ENCODE peak calls at places on chromosomes 5 and 9, in eight cellular contexts. B is tibial nerve; C is nephron progenitor cell; W is GM10248; I is thyroid gland; S is CD8-positive, alpha-beta T cell; A is PC-9; K is lower leg skin. Z is an unnamed sample.

GRCh38 chr5:128084228-128085167 is 932 bp downstream of the SLC12A2 start:
- DNase-seq in B (no peak), C (peak; percentile 51), W (peak; percentile 52), I (peak; percentile 43), S (peak; percentile 47), A (no peak), K (peak; percentile 85), Z (peak; percentile 39)

GRCh38 chr5:6359941-6360683 is 18.2 kb downstream of the MED10 start:
- DNase-seq in B (no peak), C (no peak), W (no peak), I (no peak), S (no peak), A (no peak), K (peak; percentile 77), Z (no peak)

GRCh38 chr9:109319072-109319630 is 1.7 kb downstream of the EPB41L4B start:
- DNase-seq in B (no peak), C (peak; percentile 43), W (no peak), I (peak; percentile 81), S (no peak), A (no peak), K (no peak), Z (no peak)

GRCh38 chr9:91008568-91008967 is 206.9 kb downstream of the SYK start:
- DNase-seq in B (no peak), C (no peak), W (no peak), I (no peak), S (no peak), A (no peak), K (no peak), Z (no peak)

GRCh38 chr9:121865884-121866283 is 214.4 kb downstream of the DAB2IP start:
- DNase-seq in B (no peak), C (no peak), W (no peak), I (no peak), S (no peak), A (no peak), K (no peak), Z (no peak)

GRCh38 chr9:2613730-2614271 is 7.8 kb upstream of the VLDLR start:
- DNase-seq in B (no peak), C (no peak), W (no peak), I (peak; percentile 57), S (no peak), A (no peak), K (no peak), Z (no peak)

GRCh38 chr5:150176745-150177485 is 10.3 kb downstream of the CDX1 start:
- DNase-seq in B (no peak), C (no peak), W (no peak), I (no peak), S (no peak), A (no peak), K (no peak), Z (no peak)

GRCh38 chr9:4550777-4551476 is 60.7 kb downstream of the SLC1A1 start:
- DNase-seq in B (no peak), C (no peak), W (no peak), I (no peak), S (no peak), A (no peak), K (no peak), Z (no peak)

GRCh38 chr5:58871648-58872242 is 288.9 kb downstream of the RAB3C start:
- DNase-seq in B (peak; percentile 41), C (peak; percentile 48), W (no peak), I (peak; percentile 13), S (no peak), A (peak; percentile 42), K (no peak), Z (no peak)

GRCh38 chr9:15461056-15461455 is 38.4 kb downstream of the SNAPC3 start:
- DNase-seq in B (no peak), C (no peak), W (no peak), I (no peak), S (no peak), A (no peak), K (no peak), Z (no peak)

GRCh38 chr5:168292783-168293696 is 1.6 kb downstream of the WWC1 start:
- DNase-seq in B (no peak), C (no peak), W (no peak), I (no peak), S (no peak), A (no peak), K (no peak), Z (no peak)

GRCh38 chr9:91162784-91163440 is 198.8 kb downstream of the AUH start:
- DNase-seq in B (no peak), C (peak; percentile 20), W (peak; percentile 78), I (no peak), S (peak; percentile 29), A (no peak), K (peak; percentile 87), Z (no peak)

GRCh38 chr5:109334056-109334455 is 75.7 kb downstream of the PJA2 start:
- DNase-seq in B (no peak), C (no peak), W (no peak), I (no peak), S (no peak), A (no peak), K (no peak), Z (no peak)

GRCh38 chr5:131245948-131246347 is 17.9 kb upstream of the CDC42SE2 start:
- DNase-seq in B (no peak), C (no peak), W (no peak), I (no peak), S (no peak), A (no peak), K (no peak), Z (no peak)

GRCh38 chr5:76607353-76607871 is 15.8 kb downstream of the F2RL2 start:
- DNase-seq in B (no peak), C (peak; percentile 6), W (no peak), I (no peak), S (peak; percentile 12), A (no peak), K (no peak), Z (no peak)

GRCh38 chr9:86201474-86202337 is 57.8 kb downstream of the C9orf153 start:
- DNase-seq in B (no peak), C (no peak), W (no peak), I (no peak), S (no peak), A (no peak), K (no peak), Z (no peak)

GRCh38 chr5:100803391-100803790 is 99.7 kb downstream of the ST8SIA4 start:
- DNase-seq in B (no peak), C (no peak), W (no peak), I (no peak), S (no peak), A (no peak), K (no peak), Z (no peak)

GRCh38 chr9:77005216-77005615 is 14.2 kb upstream of the FOXB2 start:
- DNase-seq in B (no peak), C (no peak), W (no peak), I (no peak), S (no peak), A (no peak), K (no peak), Z (no peak)

GRCh38 chr9:87109182-87109581 is 161.9 kb upstream of the GAS1 start:
- DNase-seq in B (peak; percentile 12), C (no peak), W (no peak), I (no peak), S (no peak), A (no peak), K (no peak), Z (no peak)

GRCh38 chr5:74579215-74579614 is 61.3 kb downstream of the ENC1 start:
- DNase-seq in B (no peak), C (no peak), W (peak; percentile 48), I (no peak), S (peak; percentile 21), A (no peak), K (no peak), Z (no peak)

DNA sequence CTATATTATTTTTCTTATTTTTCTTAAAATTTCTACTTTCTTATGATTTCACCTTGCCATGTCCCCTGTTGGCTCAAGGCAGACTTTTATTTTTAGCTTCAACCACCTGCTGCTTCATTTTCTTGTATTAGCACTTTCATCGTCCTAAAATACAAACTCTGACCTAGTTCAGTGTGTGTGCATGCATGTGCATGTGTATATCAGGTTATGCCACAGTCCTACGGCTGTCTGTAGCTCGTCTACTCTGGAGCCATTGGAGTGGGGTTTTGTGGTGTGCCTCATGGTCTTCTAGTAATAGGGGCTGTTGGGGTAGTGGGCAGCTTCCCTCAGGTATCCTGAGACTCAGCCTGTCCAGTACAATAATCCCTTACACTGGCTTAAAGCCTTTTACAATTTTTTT is 13.4 kb upstream of the SPINK1 start:
- DNase-seq in B (no peak), C (no peak), W (no peak), I (no peak), S (no peak), A (no peak), K (no peak), Z (no peak)
- TF ChIP-seq CTCF in B (no peak), C (no peak), W (no peak), I (no peak), S (no peak), A (no peak), K (no peak), Z (no peak)

DNA sequence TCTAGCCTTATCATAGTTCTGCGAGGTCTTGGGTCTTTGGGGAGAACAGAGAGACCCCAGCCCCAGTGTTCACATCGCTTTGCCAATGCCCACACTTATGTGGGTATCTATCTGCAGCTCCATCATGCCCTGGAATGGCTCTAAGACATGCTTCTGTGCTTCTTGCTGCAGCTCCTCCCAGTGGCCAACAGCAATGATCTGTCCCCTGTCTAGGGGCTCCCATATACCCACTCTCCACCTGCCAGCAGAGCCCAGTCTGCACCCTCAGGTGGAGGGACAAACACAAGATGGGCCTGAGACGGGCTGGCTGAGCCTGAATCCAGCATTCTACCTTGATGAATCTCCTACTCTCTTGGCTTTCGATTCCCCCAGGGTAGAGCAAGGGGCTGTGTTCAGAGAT is 14.6 kb upstream of the DAP start:
- DNase-seq in B (no peak), C (no peak), W (peak; percentile 28), I (no peak), S (no peak), A (no peak), K (no peak), Z (no peak)
- TF ChIP-seq CTCF in B (no peak), C (no peak), W (peak; percentile 32), I (no peak), S (no peak), A (no peak), K (no peak), Z (no peak)

GRCh38 chr9:73199886-73200285 is 48.2 kb downstream of the ANXA1 start:
- DNase-seq in B (no peak), C (peak; percentile 21), W (no peak), I (no peak), S (no peak), A (no peak), K (no peak), Z (no peak)
- TF ChIP-seq CTCF in B (no peak), C (no peak), W (no peak), I (no peak), S (no peak), A (no peak), K (no peak), Z (no peak)

DNA sequence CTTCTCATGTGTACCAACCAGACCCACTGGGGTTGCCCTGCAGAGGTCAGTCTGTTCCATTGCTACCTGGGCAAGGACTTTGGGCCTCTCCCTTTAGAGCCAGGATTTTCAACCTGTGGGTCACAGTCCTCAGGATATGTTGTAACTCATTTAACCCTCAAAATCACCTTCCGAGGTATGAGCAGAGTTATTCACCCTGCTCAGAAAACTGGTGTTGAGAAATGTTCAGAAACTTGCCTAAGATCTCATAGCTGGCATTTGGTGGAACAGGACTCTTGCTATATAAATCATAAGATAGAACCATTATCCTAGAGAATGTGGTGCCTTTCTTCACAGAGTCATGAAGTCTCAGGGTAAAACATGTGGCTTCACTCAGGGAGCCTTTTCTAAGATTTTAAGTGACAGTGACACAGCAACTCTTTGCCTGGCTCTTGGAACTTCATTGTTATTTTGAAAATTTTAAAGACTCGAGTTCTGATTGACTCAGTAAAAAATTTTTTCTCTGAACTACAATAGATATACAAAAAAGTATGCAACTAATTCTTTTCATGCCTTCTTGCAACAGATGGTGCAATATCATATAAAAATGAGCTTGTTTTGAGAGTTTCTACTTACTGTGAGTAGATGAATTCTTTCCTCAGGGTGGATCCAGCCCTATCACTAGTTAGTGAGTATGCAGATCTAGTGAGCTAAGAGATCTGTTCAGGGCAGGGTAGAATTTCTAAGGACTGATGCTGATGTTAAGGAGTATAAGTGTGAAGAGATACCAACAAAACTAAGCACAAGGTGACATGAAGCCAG is 29.5 kb downstream of the CAST start:
- DNase-seq in B (no peak), C (no peak), W (no peak), I (no peak), S (no peak), A (no peak), K (no peak), Z (no peak)
- TF ChIP-seq CTCF in B (no peak), C (no peak), W (no peak), I (no peak), S (no peak), A (no peak), K (no peak), Z (no peak)